ENCODE peak calls at places on chromosomes 11 and 22, in five cellular contexts. P, I, X, B and V are unnamed samples.

GRCh38 chr22:35413624-35414023 is 13.7 kb downstream of the MCM5 start:
- DNase-seq in P (no peak), I (no peak), X (no peak), B (no peak), V (no peak)

GRCh38 chr22:38314992-38315800 is 2.0 kb downstream of the CSNK1E start:
- DNase-seq in P (no peak), I (no peak), X (peak), B (no peak), V (no peak)

GRCh38 chr11:108497317-108498045 is 703 bp downstream of the POGLUT3 start:
- DNase-seq in P (peak), I (peak), X (peak), B (peak), V (peak)

GRCh38 chr11:117839234-117839882 is 14.8 kb upstream of the FXYD2 start:
- DNase-seq in P (no peak), I (no peak), X (no peak), B (no peak), V (no peak)

GRCh38 chr11:124834526-124835190 is 30.6 kb upstream of the ROBO3 start:
- DNase-seq in P (no peak), I (no peak), X (no peak), B (no peak), V (no peak)

GRCh38 chr22:50444663-50445062 is 30.2 kb downstream of the SBF1 start:
- DNase-seq in P (no peak), I (no peak), X (no peak), B (no peak), V (no peak)

GRCh38 chr11:112437096-112437495 is 176.4 kb upstream of the PLET1 start:
- DNase-seq in P (no peak), I (no peak), X (no peak), B (no peak), V (no peak)

GRCh38 chr22:42160251-42160650 is 29.6 kb upstream of the CYP2D6 start:
- DNase-seq in P (no peak), I (no peak), X (no peak), B (no peak), V (no peak)

GRCh38 chr22:39144101-39144815 is 8.2 kb downstream of the CBX7 start:
- DNase-seq in P (no peak), I (no peak), X (peak), B (peak), V (no peak)

GRCh38 chr11:115687934-115688333 is 183.7 kb upstream of the CADM1 start:
- DNase-seq in P (no peak), I (no peak), X (no peak), B (no peak), V (no peak)

GRCh38 chr11:46120711-46121327 is 435 bp downstream of the PHF21A start:
- DNase-seq in P (peak), I (no peak), X (peak), B (no peak), V (no peak)

GRCh38 chr11:33987975-33988580 is 63.5 kb upstream of the CAPRIN1 start:
- DNase-seq in P (peak), I (peak), X (peak), B (peak), V (peak)

GRCh38 chr22:32828150-32828549 is 26.6 kb downstream of the TIMP3 start:
- DNase-seq in P (no peak), I (no peak), X (no peak), B (no peak), V (no peak)

GRCh38 chr11:68212421-68213134 is 518 bp downstream of the KMT5B start:
- DNase-seq in P (peak), I (no peak), X (peak), B (peak), V (peak)

GRCh38 chr11:61023086-61024035 is 51.9 kb downstream of the CD6 start:
- DNase-seq in P (no peak), I (no peak), X (no peak), B (peak), V (no peak)

GRCh38 chr11:86182976-86183584 is 61.5 kb upstream of the EED start:
- DNase-seq in P (no peak), I (no peak), X (no peak), B (no peak), V (no peak)

GRCh38 chr11:19962053-19962794 is 198.1 kb downstream of the DBX1 start:
- DNase-seq in P (no peak), I (no peak), X (no peak), B (no peak), V (no peak)

GRCh38 chr22:26981520-26981919 is 324.1 kb downstream of the MIAT start:
- DNase-seq in P (no peak), I (no peak), X (peak), B (no peak), V (no peak)

GRCh38 chr22:44160416-44160815 is 20.3 kb upstream of the PARVG start:
- DNase-seq in P (no peak), I (no peak), X (no peak), B (no peak), V (no peak)

GRCh38 chr11:105447936-105448702 is 161.8 kb upstream of the GRIA4 start:
- DNase-seq in P (no peak), I (no peak), X (no peak), B (no peak), V (no peak)

GRCh38 chr11:12174145-12175143 is 64.1 kb downstream of the MICAL2 start:
- DNase-seq in P (no peak), I (no peak), X (no peak), B (no peak), V (peak)

GRCh38 chr11:86097965-86098364 is 29.1 kb upstream of the PICALM start:
- DNase-seq in P (no peak), I (no peak), X (no peak), B (no peak), V (no peak)

GRCh38 chr11:118080296-118080695 is 3.4 kb downstream of the TMPRSS4 start:
- DNase-seq in P (no peak), I (no peak), X (no peak), B (no peak), V (no peak)

GRCh38 chr11:64150481-64151239 is 15.3 kb downstream of the MACROD1 start:
- DNase-seq in P (no peak), I (no peak), X (no peak), B (no peak), V (no peak)

GRCh38 chr22:34885852-34886251 is 180.1 kb upstream of the ISX start:
- DNase-seq in P (no peak), I (no peak), X (no peak), B (no peak), V (no peak)

GRCh38 chr11:2137202-2138071 is 1.8 kb downstream of the IGF2 start:
- DNase-seq in P (peak), I (no peak), X (no peak), B (no peak), V (peak)

GRCh38 chr22:45503071-45503815 is 560 bp downstream of the FBLN1 start:
- DNase-seq in P (no peak), I (no peak), X (peak), B (no peak), V (no peak)

GRCh38 chr22:34035209-34035608 is 114.9 kb upstream of the LARGE1 start:
- DNase-seq in P (no peak), I (no peak), X (no peak), B (no peak), V (no peak)

GRCh38 chr22:43555561-43556515 is 144.0 kb downstream of the MPPED1 start:
- DNase-seq in P (no peak), I (no peak), X (no peak), B (no peak), V (no peak)

GRCh38 chr11:115317428-115318185 is 186.6 kb downstream of the CADM1 start:
- DNase-seq in P (no peak), I (no peak), X (no peak), B (no peak), V (no peak)

GRCh38 chr22:31871475-31871874 is 72.9 kb upstream of the YWHAH start:
- DNase-seq in P (no peak), I (no peak), X (no peak), B (no peak), V (no peak)

GRCh38 chr22:47206819-47207218 is 444.4 kb downstream of the TBC1D22A start:
- DNase-seq in P (no peak), I (no peak), X (peak), B (no peak), V (no peak)

GRCh38 chr11:112087212-112087611 is 539 bp downstream of the SDHD start:
- DNase-seq in P (no peak), I (no peak), X (no peak), B (no peak), V (no peak)

GRCh38 chr11:118321386-118322082 is 17.0 kb downstream of the CD3E start:
- DNase-seq in P (no peak), I (no peak), X (no peak), B (no peak), V (no peak)

GRCh38 chr22:16915711-16916110 is 90.5 kb upstream of the XKR3 start:
- DNase-seq in P (no peak), I (no peak), X (no peak), B (no peak), V (no peak)

GRCh38 chr11:96074551-96075309 is 150.8 kb upstream of the MTMR2 start:
- DNase-seq in P (no peak), I (no peak), X (no peak), B (no peak), V (no peak)

GRCh38 chr22:36160499-36160942 is at the start of gene APOL3:
- DNase-seq in P (no peak), I (no peak), X (peak), B (peak), V (no peak)

GRCh38 chr11:6455070-6455469 is 14.3 kb upstream of the HPX start:
- DNase-seq in P (no peak), I (no peak), X (no peak), B (no peak), V (no peak)

GRCh38 chr22:27846248-27846760 is 44.7 kb upstream of the MN1 start:
- DNase-seq in P (no peak), I (no peak), X (no peak), B (no peak), V (no peak)